ENCODE peak calls at places on chromosome 19, in eight cellular contexts. E is stimulated activated CD8-positive, alpha-beta memory T cell treated with anti-CD3 and anti-CD28 coated beads, Interleukin-4, amount 100 ng/mL, for 4 hours; D is effector memory CD4-positive, alpha-beta T cell; O is transverse colon; F is brain microvascular endothelial cell; Z is DMS153; Q is OCI-M1; G is AG04450. L is an unnamed sample.

GRCh38 chr19:44745386-44745831 is 3.1 kb upstream of the BCL3 start:
- DNase-seq in E (no peak), D (no peak), O (peak; percentile 82), F (no peak), Z (no peak), Q (no peak), G (no peak), L (no peak)

GRCh38 chr19:10552596-10553053 is 8.9 kb downstream of the ATG4D start:
- DNase-seq in E (no peak), D (no peak), O (no peak), F (no peak), Z (no peak), Q (peak; percentile 77), G (no peak), L (no peak)

GRCh38 chr19:14325863-14326262 is 55.4 kb upstream of the ADGRE5 start:
- DNase-seq in E (no peak), D (no peak), O (no peak), F (no peak), Z (no peak), Q (no peak), G (no peak), L (no peak)

GRCh38 chr19:4456566-4456842 is 1.1 kb downstream of the UBXN6 start:
- DNase-seq in E (no peak), D (no peak), O (peak; percentile 36), F (peak; percentile 52), Z (no peak), Q (peak; percentile 38), G (no peak), L (no peak)

GRCh38 chr19:34306213-34306661 is 51.9 kb downstream of the GARRE1 start:
- DNase-seq in E (no peak), D (no peak), O (peak; percentile 43), F (no peak), Z (no peak), Q (no peak), G (no peak), L (no peak)

GRCh38 chr19:55678121-55678671 is 3.2 kb downstream of the EPN1 start:
- DNase-seq in E (no peak), D (no peak), O (peak; percentile 70), F (no peak), Z (no peak), Q (no peak), G (no peak), L (no peak)

GRCh38 chr19:1503089-1503924 is 9.5 kb downstream of the ADAMTSL5 start:
- DNase-seq in E (peak; percentile 33), D (no peak), O (peak; percentile 60), F (peak; percentile 14), Z (no peak), Q (peak; percentile 68), G (no peak), L (peak; percentile 36)

GRCh38 chr19:15631817-15632216 is 8.9 kb upstream of the CYP4F3 start:
- DNase-seq in E (no peak), D (no peak), O (peak; percentile 26), F (no peak), Z (no peak), Q (peak; percentile 45), G (no peak), L (peak; percentile 4)

GRCh38 chr19:812049-812816 is 9.5 kb downstream of the PLPPR3 start:
- DNase-seq in E (no peak), D (no peak), O (no peak), F (no peak), Z (no peak), Q (no peak), G (no peak), L (no peak)

GRCh38 chr19:30630289-30631034 is 258.3 kb downstream of the ZNF536 start:
- DNase-seq in E (no peak), D (no peak), O (no peak), F (no peak), Z (no peak), Q (no peak), G (no peak), L (no peak)

GRCh38 chr19:438416-438958 is 22.3 kb downstream of the SHC2 start:
- DNase-seq in E (no peak), D (no peak), O (no peak), F (no peak), Z (no peak), Q (no peak), G (no peak), L (no peak)